ENCODE peak calls at places on chromosome 22, in ten cellular contexts. L, E, Z, G, D, V, Q, F, K and P are unnamed samples.

GRCh38 chr22:28710889-28711285 is 30.7 kb downstream of the CHEK2 start:
- DNase-seq in L (no peak), E (no peak), Z (no peak), G (no peak), D (no peak), V (no peak), Q (no peak), F (peak; percentile 43), K (no peak), P (peak; percentile 74)

GRCh38 chr22:47954107-47954506 is 1191.7 kb downstream of the TBC1D22A start:
- DNase-seq in L (no peak), E (no peak), Z (no peak), G (no peak), D (no peak), V (no peak), Q (no peak), F (no peak), K (no peak), P (no peak)

GRCh38 chr22:47773635-47774034 is 1011.2 kb downstream of the TBC1D22A start:
- DNase-seq in L (no peak), E (no peak), Z (no peak), G (no peak), D (no peak), V (no peak), Q (no peak), F (no peak), K (no peak), P (no peak)

GRCh38 chr22:33909906-33910305 is 10.4 kb downstream of the LARGE1 start:
- DNase-seq in L (no peak), E (no peak), Z (no peak), G (no peak), D (no peak), V (no peak), Q (no peak), F (no peak), K (no peak), P (peak; percentile 56)

GRCh38 chr22:23670378-23671295 is 20.2 kb upstream of the RGL4 start:
- DNase-seq in L (no peak), E (no peak), Z (no peak), G (no peak), D (no peak), V (no peak), Q (no peak), F (no peak), K (no peak), P (no peak)

GRCh38 chr22:36086170-36086490 is 57.5 kb upstream of the RBFOX2 start:
- DNase-seq in L (no peak), E (no peak), Z (peak; percentile 26), G (no peak), D (no peak), V (no peak), Q (no peak), F (no peak), K (no peak), P (peak; percentile 19)

GRCh38 chr22:48827904-48828555 is 999.6 kb downstream of the BRD1 start:
- DNase-seq in L (no peak), E (no peak), Z (no peak), G (no peak), D (no peak), V (no peak), Q (no peak), F (no peak), K (no peak), P (no peak)

GRCh38 chr22:37657590-37658132 is 862 bp upstream of the PDXP start:
- DNase-seq in L (no peak), E (peak; percentile 77), Z (peak; percentile 44), G (no peak), D (no peak), V (no peak), Q (no peak), F (peak; percentile 25), K (no peak), P (no peak)

GRCh38 chr22:17234144-17234623 is 14.9 kb upstream of the ADA2 start:
- DNase-seq in L (no peak), E (peak; percentile 88), Z (peak; percentile 42), G (peak; percentile 96), D (no peak), V (no peak), Q (no peak), F (peak; percentile 5), K (no peak), P (no peak)

GRCh38 chr22:49958462-49958921 is 2.1 kb upstream of the PIM3 start:
- DNase-seq in L (no peak), E (no peak), Z (no peak), G (no peak), D (no peak), V (no peak), Q (no peak), F (no peak), K (no peak), P (no peak)

GRCh38 chr22:30887418-30887817 is 81.2 kb downstream of the MORC2 start:
- DNase-seq in L (no peak), E (peak; percentile 29), Z (no peak), G (no peak), D (no peak), V (no peak), Q (no peak), F (no peak), K (no peak), P (no peak)

GRCh38 chr22:44816141-44816540 is 63.8 kb downstream of the ARHGAP8 start:
- DNase-seq in L (no peak), E (peak; percentile 32), Z (no peak), G (no peak), D (no peak), V (no peak), Q (no peak), F (no peak), K (no peak), P (no peak)

GRCh38 chr22:49350441-49351121 is 477.1 kb downstream of the BRD1 start:
- DNase-seq in L (no peak), E (no peak), Z (no peak), G (no peak), D (no peak), V (no peak), Q (no peak), F (no peak), K (no peak), P (no peak)

GRCh38 chr22:30531651-30532608 is 14.6 kb downstream of the SEC14L6 start:
- DNase-seq in L (no peak), E (peak; percentile 59), Z (no peak), G (no peak), D (no peak), V (no peak), Q (no peak), F (no peak), K (no peak), P (no peak)